ENCODE peak calls at places on chromosomes 13 and 19, in ten cellular contexts. X is cardiac fibroblast, Q is transverse colon, E is cardiac muscle cell, D is neural crest cell, J is fibroblast of lung, T is WERI-Rb-1, O is heart right ventricle, Z is dorsolateral prefrontal cortex, H is right lobe of liver. F is an unnamed sample.

GRCh38 chr19:47035127-47035494 is 13.3 kb downstream of the TMEM160 start:
- DNase-seq in E (no peak), O (no peak), Z (no peak), X (no peak), J (peak), H (no peak), Q (no peak), T (peak), D (no peak), F (no peak)

GRCh38 chr19:16576690-16577530 is 4.7 kb upstream of the SLC35E1 start:
- DNase-seq in E (no peak), Q (no peak), J (no peak), Z (no peak), T (no peak), D (no peak), H (no peak), X (no peak), O (no peak), F (no peak)

GRCh38 chr19:35357867-35358573 is at the start of gene FFAR3:
- DNase-seq in Q (no peak), Z (no peak), H (peak), J (no peak), E (peak), D (no peak), T (no peak), X (peak), O (peak), F (no peak)

GRCh38 chr13:22665531-22665930 is 515.2 kb upstream of the SGCG start:
- DNase-seq in T (no peak), D (no peak), E (no peak), O (no peak), J (no peak), Q (no peak), Z (no peak), H (no peak), X (no peak), F (no peak)

GRCh38 chr19:32351807-32352630 is 6.6 kb downstream of the ZNF507 start:
- DNase-seq in Z (no peak), E (peak), T (no peak), J (peak), O (no peak), X (peak), D (no peak), Q (no peak), H (no peak), F (no peak)

GRCh38 chr13:42819712-42820111 is 38.3 kb downstream of the FAM216B start:
- DNase-seq in D (no peak), T (no peak), J (no peak), O (no peak), Q (no peak), E (peak), X (peak), Z (no peak), H (no peak), F (no peak)

GRCh38 chr19:16660763-16661479 is at the start of gene TMEM38A:
- DNase-seq in E (peak), X (no peak), O (peak), T (peak), H (peak), J (no peak), Q (peak), D (peak), Z (no peak), F (no peak)

GRCh38 chr19:5903502-5904301 is at the start of gene NDUFA11:
- DNase-seq in E (peak), T (peak), H (peak), Z (peak), X (peak), J (peak), D (peak), Q (peak), O (peak), F (peak)

GRCh38 chr19:4455742-4456565 is 1.6 kb downstream of the UBXN6 start:
- DNase-seq in O (peak), E (peak), H (no peak), D (no peak), Q (peak), Z (no peak), X (peak), T (peak), J (peak), F (no peak)

GRCh38 chr13:110183925-110184324 is 123.0 kb downstream of the COL4A1 start:
- DNase-seq in O (no peak), D (no peak), H (no peak), Q (no peak), E (no peak), T (peak), J (peak), X (no peak), Z (no peak), F (no peak)

GRCh38 chr13:66036024-66036614 is 1194.0 kb downstream of the PCDH9 start:
- DNase-seq in D (no peak), O (no peak), X (peak), T (peak), J (peak), E (peak), Z (no peak), Q (no peak), H (no peak), F (no peak)

GRCh38 chr13:22194106-22194810 is 523.4 kb downstream of the FGF9 start:
- DNase-seq in E (no peak), X (no peak), Q (no peak), Z (no peak), O (peak), D (no peak), H (no peak), T (no peak), J (no peak), F (no peak)

GRCh38 chr13:80502359-80502758 is 161.4 kb upstream of the SPRY2 start:
- DNase-seq in Q (no peak), X (no peak), Z (no peak), T (no peak), E (no peak), J (no peak), D (no peak), O (no peak), H (no peak), F (no peak)

GRCh38 chr13:22757530-22758120 is 423.2 kb upstream of the SGCG start:
- DNase-seq in Q (no peak), E (peak), O (no peak), D (no peak), Z (no peak), J (no peak), T (no peak), X (peak), H (no peak), F (no peak)

GRCh38 chr19:7125221-7125620 is 55.7 kb downstream of the ZNF557 start:
- DNase-seq in T (no peak), Q (no peak), D (no peak), E (no peak), Z (no peak), O (no peak), X (no peak), H (no peak), J (no peak), F (no peak)

GRCh38 chr13:97240789-97241734 is 18.9 kb downstream of the MBNL2 start:
- DNase-seq in Q (no peak), X (no peak), O (no peak), E (no peak), D (no peak), H (no peak), T (no peak), J (no peak), Z (no peak), F (no peak)

GRCh38 chr19:8526345-8527062 is 12.5 kb upstream of the ZNF414 start:
- DNase-seq in O (peak), X (peak), Z (peak), Q (peak), D (peak), J (peak), T (peak), H (peak), E (peak), F (peak)

GRCh38 chr19:46408611-46409039 is 4.7 kb downstream of the CCDC8 start:
- DNase-seq in H (no peak), E (peak), Q (peak), D (no peak), O (peak), X (peak), T (peak), Z (no peak), J (no peak), F (peak)

GRCh38 chr19:33684550-33685303 is 63.0 kb downstream of the CHST8 start:
- DNase-seq in J (no peak), D (peak), Z (no peak), H (no peak), Q (no peak), X (no peak), E (no peak), O (no peak), T (peak), F (peak)

GRCh38 chr13:61414136-61414535 is 1.5 kb downstream of the PCDH20 start:
- DNase-seq in D (no peak), H (no peak), J (no peak), Z (no peak), T (no peak), Q (no peak), E (no peak), X (no peak), O (no peak), F (no peak)

GRCh38 chr13:113059891-113060290 is 45.7 kb upstream of the F7 start:
- DNase-seq in O (no peak), D (no peak), T (no peak), J (no peak), E (no peak), H (peak), Q (no peak), Z (no peak), X (no peak), F (peak)

GRCh38 chr13:103931396-103931795 is 865.2 kb upstream of the SLC10A2 start:
- DNase-seq in Q (no peak), E (no peak), O (no peak), X (no peak), Z (no peak), J (peak), H (no peak), T (no peak), D (no peak), F (no peak)

GRCh38 chr13:31051999-31052398 is 109.7 kb downstream of the HSPH1 start:
- DNase-seq in Z (no peak), E (no peak), X (no peak), T (peak), O (no peak), Q (no peak), H (no peak), D (no peak), J (no peak), F (no peak)

GRCh38 chr19:8224394-8225145 is 15.4 kb downstream of the CERS4 start:
- DNase-seq in O (peak), J (no peak), E (peak), D (no peak), H (peak), Q (no peak), Z (no peak), T (no peak), X (no peak), F (no peak)

GRCh38 chr13:40060318-40061007 is 405.0 kb downstream of the COG6 start:
- DNase-seq in Z (no peak), T (no peak), Q (no peak), E (peak), H (no peak), D (no peak), J (peak), X (peak), O (no peak), F (no peak)

GRCh38 chr19:8128551-8128950 is 20.8 kb downstream of the FBN3 start:
- DNase-seq in Q (no peak), D (no peak), J (no peak), H (no peak), O (no peak), T (no peak), Z (no peak), X (no peak), E (no peak), F (no peak)

GRCh38 chr13:93260591-93260990 is 34.0 kb downstream of the GPC6 start:
- DNase-seq in J (peak), T (no peak), Z (no peak), E (peak), X (no peak), Q (no peak), O (no peak), D (no peak), H (no peak), F (no peak)

GRCh38 chr19:48102870-48103751 is 7.5 kb downstream of the PLA2G4C start:
- DNase-seq in X (peak), D (peak), H (no peak), Z (no peak), Q (peak), T (peak), J (peak), E (peak), O (no peak), F (no peak)

GRCh38 chr13:43981091-43981490 is 101.4 kb downstream of the LACC1 start:
- DNase-seq in J (no peak), X (no peak), E (no peak), Z (no peak), H (no peak), D (no peak), O (no peak), T (peak), Q (no peak), F (no peak)

GRCh38 chr13:62142048-62142447 is 726.4 kb upstream of the PCDH20 start:
- DNase-seq in O (no peak), D (no peak), H (no peak), X (no peak), Q (no peak), E (no peak), J (no peak), Z (no peak), T (no peak), F (no peak)

GRCh38 chr13:103243495-103243894 is 177.3 kb upstream of the SLC10A2 start:
- DNase-seq in X (no peak), J (no peak), Z (no peak), O (no peak), H (no peak), E (no peak), D (no peak), Q (no peak), T (no peak), F (no peak)

GRCh38 chr13:32427852-32428580 is at the start of gene N4BP2L1:
- DNase-seq in X (peak), Z (peak), J (peak), Q (peak), T (peak), O (peak), E (peak), H (peak), D (no peak), F (no peak)

GRCh38 chr13:105442941-105443340 is 1092.5 kb downstream of the EFNB2 start:
- DNase-seq in Z (no peak), Q (no peak), E (peak), T (no peak), X (peak), D (no peak), O (peak), J (peak), H (no peak), F (no peak)

GRCh38 chr19:40217921-40218890 is at the start of gene TTC9B:
- DNase-seq in O (no peak), Q (no peak), T (peak), H (no peak), E (no peak), J (no peak), D (peak), Z (peak), X (peak), F (no peak)

GRCh38 chr13:41304551-41304950 is 6.5 kb upstream of the NAA16 start:
- DNase-seq in J (no peak), X (no peak), D (no peak), O (no peak), T (no peak), E (no peak), Z (no peak), Q (no peak), H (no peak), F (no peak)

GRCh38 chr19:54558339-54558738 is 15.3 kb upstream of the LILRA2 start:
- DNase-seq in D (no peak), H (no peak), E (no peak), J (no peak), T (no peak), X (no peak), O (no peak), Z (no peak), Q (no peak), F (no peak)

GRCh38 chr13:52845766-52846566 is 2.5 kb downstream of the PCDH8 start:
- DNase-seq in T (peak), Q (peak), X (peak), H (peak), J (peak), O (no peak), E (peak), Z (no peak), D (peak), F (no peak)
- TF ChIP-seq CTCF in T (peak), Q (peak), X (no peak), H (peak), J (no peak), O (peak), E (peak), Z (peak), D (peak), F (peak)

DNA sequence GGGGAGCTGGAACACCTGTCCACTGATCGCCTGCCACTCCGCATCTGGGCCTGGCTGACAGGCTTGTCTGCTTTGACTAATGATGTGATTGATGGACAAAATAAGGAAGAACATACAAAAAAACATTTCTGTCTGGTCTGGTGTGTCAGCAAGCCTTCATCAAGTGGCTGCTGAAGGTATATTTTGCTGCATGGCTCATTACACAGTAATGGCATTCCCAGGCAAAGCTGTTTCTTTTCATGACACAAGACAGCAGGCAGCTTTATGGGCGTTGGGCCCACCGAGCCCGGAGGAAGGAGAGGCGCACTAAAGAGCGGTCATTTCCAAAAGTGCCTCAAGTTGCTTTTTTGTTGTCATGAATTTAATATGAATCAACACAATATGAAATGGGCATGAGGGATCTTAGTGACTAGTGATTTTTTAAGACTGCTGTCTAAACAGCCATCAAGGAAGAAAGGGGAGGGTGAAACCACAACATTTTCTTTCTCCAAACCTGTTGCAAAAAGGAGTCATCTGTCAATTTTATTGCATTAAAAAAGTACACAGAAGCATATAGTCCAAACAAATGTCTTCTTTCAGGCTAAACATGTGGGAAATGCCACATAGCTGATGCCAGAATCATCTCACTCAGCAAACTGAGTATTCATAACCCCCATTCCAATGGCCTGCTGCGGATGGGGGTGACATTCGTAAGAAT is 476.6 kb downstream of the ZNF536 start:
- DNase-seq in O (no peak), D (no peak), Z (no peak), H (no peak), T (no peak), X (no peak), E (no peak), J (no peak), Q (no peak), F (no peak)
- TF ChIP-seq CTCF in O (no peak), D (no peak), Z (no peak), H (no peak), T (no peak), X (no peak), E (no peak), J (no peak), Q (no peak), F (no peak)

DNA sequence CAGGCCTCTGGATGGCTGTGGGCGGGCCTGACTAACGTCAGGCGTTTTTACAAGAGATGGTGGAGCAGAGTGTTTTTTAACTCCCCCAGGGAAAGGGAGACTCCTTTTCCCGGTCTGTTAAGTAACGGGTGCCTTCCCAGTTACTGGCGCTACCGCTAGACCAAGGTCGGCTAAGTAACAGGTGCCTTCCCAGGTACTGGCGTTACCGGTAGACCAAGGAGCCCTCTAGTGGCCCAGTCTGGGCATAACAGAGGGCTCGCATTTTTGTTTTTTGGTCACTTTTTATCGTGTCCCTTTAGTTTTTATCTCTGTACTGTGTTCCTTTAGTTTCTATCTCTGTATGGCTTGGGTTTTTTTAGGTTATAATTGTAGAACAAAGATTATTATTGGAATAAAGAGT is 10.0 kb downstream of the ZNF383 start:
- DNase-seq in J (no peak), D (no peak), Z (no peak), X (no peak), Q (no peak), E (no peak), O (no peak), T (peak), H (no peak), F (no peak)
- TF ChIP-seq CTCF in J (peak), D (peak), Z (peak), X (peak), Q (peak), E (peak), O (peak), T (peak), H (no peak), F (peak)

GRCh38 chr19:2291185-2291751 is 9.3 kb upstream of the PEAK3 start:
- DNase-seq in X (no peak), J (no peak), T (peak), D (peak), O (no peak), Q (no peak), Z (no peak), E (no peak), H (no peak), F (no peak)
- TF ChIP-seq CTCF in X (no peak), J (no peak), T (no peak), D (no peak), O (no peak), Q (no peak), Z (no peak), E (no peak), H (no peak), F (peak)

GRCh38 chr19:41449079-41449864 is 6.3 kb downstream of the ERICH4 start:
- DNase-seq in J (peak), O (peak), T (peak), D (peak), Z (peak), X (peak), H (peak), E (peak), Q (peak), F (peak)

GRCh38 chr19:41443813-41444455 is 978 bp downstream of the ERICH4 start:
- DNase-seq in E (no peak), H (no peak), J (no peak), X (no peak), T (no peak), D (no peak), Q (peak), O (no peak), Z (no peak), F (peak)

GRCh38 chr19:41445575-41445974 is 2.6 kb downstream of the ERICH4 start:
- DNase-seq in O (no peak), X (no peak), Z (no peak), D (no peak), T (no peak), H (no peak), Q (no peak), E (no peak), J (no peak), F (peak)

GRCh38 chr19:41449865-41450178 is 6.9 kb downstream of the ERICH4 start:
- DNase-seq in D (no peak), Z (no peak), Q (no peak), X (no peak), H (no peak), T (no peak), J (no peak), O (no peak), E (no peak), F (no peak)

GRCh38 chr19:41447732-41448332 is 4.9 kb downstream of the ERICH4 start:
- DNase-seq in E (no peak), J (no peak), O (no peak), Z (no peak), X (no peak), D (no peak), T (no peak), Q (no peak), H (no peak), F (peak)
- TF ChIP-seq CTCF in E (peak), J (no peak), O (no peak), Z (no peak), X (peak), D (no peak), T (no peak), Q (no peak), H (no peak), F (no peak)